ENCODE peak calls at places on chromosomes 12 and 14, in four cellular contexts. One of them, this sample, is unnamed.

GRCh38 chr14:55389330-55389729 is 22.3 kb downstream of the ATG14 start:
- DNase-seq in body of pancreas: no peak
- DNase-seq in HFFc6: peak
- DNase-seq in mammary epithelial cell: no peak
- DNase-seq in this sample: peak

GRCh38 chr12:128381961-128382360 is 115.0 kb downstream of the TMEM132C start:
- DNase-seq in body of pancreas: no peak
- DNase-seq in mammary epithelial cell: no peak
- DNase-seq in HFFc6: no peak
- DNase-seq in this sample: no peak

GRCh38 chr12:9701380-9702154 is 31.3 kb downstream of the CLECL1 start:
- DNase-seq in body of pancreas: no peak
- DNase-seq in HFFc6: no peak
- DNase-seq in mammary epithelial cell: no peak
- DNase-seq in this sample: no peak

GRCh38 chr14:101352567-101352966 is 208.7 kb upstream of the DIO3 start:
- DNase-seq in mammary epithelial cell: no peak
- DNase-seq in HFFc6: no peak
- DNase-seq in body of pancreas: no peak
- DNase-seq in this sample: no peak

GRCh38 chr14:75542585-75543091 is 20.4 kb downstream of the BATF start:
- DNase-seq in body of pancreas: peak
- DNase-seq in mammary epithelial cell: no peak
- DNase-seq in HFFc6: no peak
- DNase-seq in this sample: no peak

GRCh38 chr14:31806249-31806648 is 245.0 kb downstream of the NUBPL start:
- DNase-seq in HFFc6: no peak
- DNase-seq in body of pancreas: no peak
- DNase-seq in mammary epithelial cell: no peak
- DNase-seq in this sample: no peak

GRCh38 chr12:92912672-92913071 is 16.4 kb downstream of the EEA1 start:
- DNase-seq in HFFc6: no peak
- DNase-seq in body of pancreas: no peak
- DNase-seq in mammary epithelial cell: no peak
- DNase-seq in this sample: no peak

GRCh38 chr12:28610401-28611114 is 420.3 kb downstream of the CCDC91 start:
- DNase-seq in HFFc6: no peak
- DNase-seq in body of pancreas: no peak
- DNase-seq in mammary epithelial cell: no peak
- DNase-seq in this sample: no peak

GRCh38 chr12:114869091-114869834 is 185.3 kb upstream of the TBX3 start:
- DNase-seq in body of pancreas: no peak
- DNase-seq in HFFc6: peak
- DNase-seq in mammary epithelial cell: no peak
- DNase-seq in this sample: peak

GRCh38 chr12:464484-465267 is 4.9 kb downstream of the B4GALNT3 start:
- DNase-seq in mammary epithelial cell: no peak
- DNase-seq in body of pancreas: no peak
- DNase-seq in HFFc6: no peak
- DNase-seq in this sample: no peak

GRCh38 chr14:76352639-76353281 is 23.2 kb upstream of the ESRRB start:
- DNase-seq in mammary epithelial cell: peak
- DNase-seq in HFFc6: no peak
- DNase-seq in body of pancreas: peak
- DNase-seq in this sample: peak

GRCh38 chr14:30426463-30426862 is 132.5 kb upstream of the G2E3 start:
- DNase-seq in body of pancreas: no peak
- DNase-seq in mammary epithelial cell: no peak
- DNase-seq in HFFc6: no peak
- DNase-seq in this sample: no peak

GRCh38 chr12:92070054-92070863 is 75.4 kb downstream of the BTG1 start:
- DNase-seq in body of pancreas: peak
- DNase-seq in mammary epithelial cell: no peak
- DNase-seq in HFFc6: no peak
- DNase-seq in this sample: no peak

GRCh38 chr12:12365442-12365802 is 8.5 kb downstream of the BORCS5 start:
- DNase-seq in body of pancreas: no peak
- DNase-seq in mammary epithelial cell: no peak
- DNase-seq in HFFc6: no peak
- DNase-seq in this sample: no peak

GRCh38 chr12:991350-992278 is 591 bp downstream of the ERC1 start:
- DNase-seq in mammary epithelial cell: peak
- DNase-seq in body of pancreas: no peak
- DNase-seq in HFFc6: no peak
- DNase-seq in this sample: no peak

GRCh38 chr12:50187084-50187900 is 20.1 kb upstream of the CERS5 start:
- DNase-seq in mammary epithelial cell: peak
- DNase-seq in HFFc6: peak
- DNase-seq in body of pancreas: no peak
- DNase-seq in this sample: peak

GRCh38 chr12:121872546-121873223 is 14.0 kb upstream of the HPD start:
- DNase-seq in HFFc6: peak
- DNase-seq in body of pancreas: peak
- DNase-seq in mammary epithelial cell: peak
- DNase-seq in this sample: peak

GRCh38 chr12:128724468-128725046 is 99.2 kb downstream of the SLC15A4 start:
- DNase-seq in body of pancreas: no peak
- DNase-seq in mammary epithelial cell: no peak
- DNase-seq in HFFc6: no peak
- DNase-seq in this sample: no peak

GRCh38 chr12:89208661-89209096 is 143.6 kb downstream of the DUSP6 start:
- DNase-seq in HFFc6: no peak
- DNase-seq in mammary epithelial cell: no peak
- DNase-seq in body of pancreas: no peak
- DNase-seq in this sample: peak

GRCh38 chr12:46407360-46407759 is 34.8 kb upstream of the SLC38A2 start:
- DNase-seq in mammary epithelial cell: peak
- DNase-seq in HFFc6: no peak
- DNase-seq in body of pancreas: no peak
- DNase-seq in this sample: no peak

GRCh38 chr12:57181561-57182155 is 34.2 kb upstream of the LRP1-AS start:
- DNase-seq in mammary epithelial cell: no peak
- DNase-seq in body of pancreas: no peak
- DNase-seq in HFFc6: no peak
- DNase-seq in this sample: peak

GRCh38 chr12:95077341-95077740 is 3.9 kb upstream of the NR2C1 start:
- DNase-seq in body of pancreas: no peak
- DNase-seq in mammary epithelial cell: no peak
- DNase-seq in HFFc6: no peak
- DNase-seq in this sample: no peak

GRCh38 chr14:54773171-54774006 is 129.2 kb downstream of the GCH1 start:
- DNase-seq in HFFc6: peak
- DNase-seq in body of pancreas: peak
- DNase-seq in mammary epithelial cell: peak
- DNase-seq in this sample: peak

GRCh38 chr14:68631058-68631690 is 161.7 kb downstream of the ZFP36L1 start:
- DNase-seq in mammary epithelial cell: no peak
- DNase-seq in HFFc6: no peak
- DNase-seq in body of pancreas: no peak
- DNase-seq in this sample: no peak

GRCh38 chr12:48865441-48866290 is at the start of gene RND1:
- DNase-seq in body of pancreas: peak
- DNase-seq in HFFc6: peak
- DNase-seq in mammary epithelial cell: peak
- DNase-seq in this sample: peak

GRCh38 chr12:12449533-12450025 is 92.7 kb downstream of the BORCS5 start:
- DNase-seq in body of pancreas: peak
- DNase-seq in HFFc6: no peak
- DNase-seq in mammary epithelial cell: peak
- DNase-seq in this sample: no peak

GRCh38 chr12:33536431-33536830 is 96.8 kb upstream of the SYT10 start:
- DNase-seq in HFFc6: no peak
- DNase-seq in mammary epithelial cell: no peak
- DNase-seq in body of pancreas: no peak
- DNase-seq in this sample: no peak

GRCh38 chr12:26264215-26264838 is 69.0 kb downstream of the SSPN start:
- DNase-seq in body of pancreas: no peak
- DNase-seq in HFFc6: no peak
- DNase-seq in mammary epithelial cell: peak
- DNase-seq in this sample: no peak

GRCh38 chr12:19397534-19397933 is 41.8 kb upstream of the AEBP2 start:
- DNase-seq in mammary epithelial cell: peak
- DNase-seq in body of pancreas: no peak
- DNase-seq in HFFc6: peak
- DNase-seq in this sample: no peak

GRCh38 chr14:96307434-96307833 is 51.4 kb downstream of the BDKRB1 start:
- DNase-seq in mammary epithelial cell: no peak
- DNase-seq in HFFc6: no peak
- DNase-seq in body of pancreas: no peak
- DNase-seq in this sample: no peak

GRCh38 chr12:132176358-132176919 is 32.2 kb downstream of the NOC4L start:
- DNase-seq in body of pancreas: no peak
- DNase-seq in mammary epithelial cell: no peak
- DNase-seq in HFFc6: no peak
- DNase-seq in this sample: no peak

GRCh38 chr14:59905193-59905592 is 14.8 kb upstream of the LRRC9 start:
- DNase-seq in mammary epithelial cell: no peak
- DNase-seq in HFFc6: no peak
- DNase-seq in body of pancreas: no peak
- DNase-seq in this sample: no peak

GRCh38 chr12:4215862-4216541 is 57.6 kb upstream of the CCND2 start:
- DNase-seq in body of pancreas: no peak
- DNase-seq in HFFc6: no peak
- DNase-seq in mammary epithelial cell: peak
- DNase-seq in this sample: no peak

GRCh38 chr14:64971890-64972785 is at the start of gene RAB15:
- DNase-seq in mammary epithelial cell: peak
- DNase-seq in HFFc6: no peak
- DNase-seq in body of pancreas: peak
- DNase-seq in this sample: no peak